ENCODE peak calls at places on chromosomes 7 and 10, in five cellular contexts. V, P, K, N and A are unnamed samples.
A peak's percentile ranks its signal among the peaks of the same experiment; 100 is the strongest.

GRCh38 chr10:11913184-11913641 is 90.1 kb downstream of the PROSER2 start:
- DNase-seq in V (no peak), P (no peak), K (no peak), N (no peak), A (no peak)

GRCh38 chr7:36117201-36117840 is 35.7 kb upstream of the EEPD1 start:
- DNase-seq in V (no peak), P (no peak), K (no peak), N (no peak), A (no peak)

GRCh38 chr10:1486841-1487240 is 250.5 kb downstream of the ADARB2 start:
- DNase-seq in V (no peak), P (no peak), K (no peak), N (no peak), A (no peak)

GRCh38 chr10:12483996-12484944 is 134.9 kb downstream of the CAMK1D start:
- DNase-seq in V (no peak), P (no peak), K (no peak), N (no peak), A (no peak)

GRCh38 chr10:129123428-129123827 is 343.6 kb upstream of the MGMT start:
- DNase-seq in V (no peak), P (no peak), K (no peak), N (no peak), A (no peak)

GRCh38 chr10:95513008-95513589 is 48.1 kb downstream of the SORBS1 start:
- DNase-seq in V (no peak), P (no peak), K (no peak), N (no peak), A (no peak)

GRCh38 chr7:92833766-92834605 is 2.4 kb downstream of the CDK6 start:
- DNase-seq in V (peak; percentile 60), P (peak; percentile 83), K (peak; percentile 66), N (peak; percentile 87), A (peak; percentile 79)

GRCh38 chr7:132333301-132333700 is 243.0 kb downstream of the PLXNA4 start:
- DNase-seq in V (no peak), P (no peak), K (no peak), N (no peak), A (no peak)

GRCh38 chr7:19317461-19317860 is 172.2 kb upstream of the FERD3L start:
- DNase-seq in V (no peak), P (no peak), K (no peak), N (no peak), A (no peak)

GRCh38 chr10:123517376-123517775 is 148.8 kb upstream of the GPR26 start:
- DNase-seq in V (no peak), P (no peak), K (no peak), N (no peak), A (no peak)